ENCODE peak calls at places on chromosomes 6 and 20, in four cellular contexts. One of them, this sample, is unnamed.
A peak's percentile ranks its signal among the peaks of the same experiment; 100 is the strongest.

GRCh38 chr6:106087548-106088325 is 1.6 kb downstream of the PRDM1 start:
- DNase-seq in ELR: peak; percentile 82
- DNase-seq in tibial artery: peak; percentile 55
- DNase-seq in H9: no peak
- DNase-seq in this sample: no peak

GRCh38 chr6:130293800-130294199 is 71.0 kb upstream of the SAMD3 start:
- DNase-seq in tibial artery: no peak
- DNase-seq in ELR: peak; percentile 82
- DNase-seq in H9: peak; percentile 72
- DNase-seq in this sample: peak; percentile 53

GRCh38 chr6:53805725-53806124 is 10.9 kb downstream of the LRRC1 start:
- DNase-seq in tibial artery: no peak
- DNase-seq in H9: no peak
- DNase-seq in ELR: no peak
- DNase-seq in this sample: no peak

GRCh38 chr6:89413006-89413400 is 930 bp upstream of the RRAGD start:
- DNase-seq in tibial artery: peak; percentile 31
- DNase-seq in H9: no peak
- DNase-seq in ELR: no peak
- DNase-seq in this sample: no peak

GRCh38 chr20:35368616-35369423 is 43.0 kb downstream of the UQCC1 start:
- DNase-seq in tibial artery: no peak
- DNase-seq in H9: peak; percentile 31
- DNase-seq in ELR: no peak
- DNase-seq in this sample: peak; percentile 8

GRCh38 chr6:15359335-15359862 is 113.5 kb downstream of the JARID2 start:
- DNase-seq in tibial artery: no peak
- DNase-seq in ELR: no peak
- DNase-seq in H9: no peak
- DNase-seq in this sample: no peak

GRCh38 chr6:15352229-15352628 is 106.4 kb downstream of the JARID2 start:
- DNase-seq in H9: no peak
- DNase-seq in tibial artery: no peak
- DNase-seq in ELR: no peak
- DNase-seq in this sample: no peak

GRCh38 chr6:69220293-69220847 is 576.4 kb downstream of the LMBRD1 start:
- DNase-seq in ELR: no peak
- DNase-seq in H9: no peak
- DNase-seq in tibial artery: no peak
- DNase-seq in this sample: no peak

GRCh38 chr6:90078513-90079289 is 184.4 kb downstream of the GJA10 start:
- DNase-seq in ELR: no peak
- DNase-seq in tibial artery: no peak
- DNase-seq in H9: no peak
- DNase-seq in this sample: no peak

GRCh38 chr6:73031094-73031782 is 194.1 kb downstream of the KHDC1L start:
- DNase-seq in H9: no peak
- DNase-seq in tibial artery: no peak
- DNase-seq in ELR: no peak
- DNase-seq in this sample: no peak

GRCh38 chr6:157218371-157219198 is 104.7 kb downstream of the TMEM242 start:
- DNase-seq in tibial artery: no peak
- DNase-seq in H9: no peak
- DNase-seq in ELR: no peak
- DNase-seq in this sample: no peak

GRCh38 chr6:13517116-13517515 is 29.7 kb upstream of the GFOD1 start:
- DNase-seq in tibial artery: no peak
- DNase-seq in ELR: peak; percentile 56
- DNase-seq in H9: no peak
- DNase-seq in this sample: no peak

GRCh38 chr6:81138236-81138635 is 614.2 kb downstream of the TENT5A start:
- DNase-seq in tibial artery: no peak
- DNase-seq in ELR: no peak
- DNase-seq in H9: no peak
- DNase-seq in this sample: no peak

GRCh38 chr6:157693867-157694266 is 129.2 kb upstream of the SNX9 start:
- DNase-seq in ELR: no peak
- DNase-seq in tibial artery: no peak
- DNase-seq in H9: no peak
- DNase-seq in this sample: no peak

GRCh38 chr20:45432294-45432693 is 16.4 kb downstream of the PIGT start:
- DNase-seq in H9: no peak
- DNase-seq in ELR: no peak
- DNase-seq in tibial artery: no peak
- DNase-seq in this sample: peak; percentile 95